ENCODE peak calls at places on chromosomes 11 and 22, in four cellular contexts. C is thoracic aorta; B is iris pigment epithelial cell; F is stimulated activated CD4-positive, alpha-beta T cell treated with anti-CD3 and anti-CD28 coated beads, Interleukin-1b, Interleukin-23, amount 100 ng/mL, for 1 hour. E is an unnamed sample.
A peak's percentile ranks its signal among the peaks of the same experiment; 100 is the strongest.

GRCh38 chr11:77322926-77323590 is 21.6 kb upstream of the GDPD4 start:
- DNase-seq in C (no peak), F (no peak), B (peak; percentile 24), E (peak; percentile 22)

GRCh38 chr22:47547239-47547661 is 784.8 kb downstream of the TBC1D22A start:
- DNase-seq in F (no peak), B (no peak), C (no peak), E (no peak)

GRCh38 chr11:113296447-113297205 is 17.8 kb upstream of the TTC12 start:
- DNase-seq in F (no peak), B (no peak), C (no peak), E (no peak)

GRCh38 chr11:129992161-129992944 is 10.3 kb downstream of the PRDM10 start:
- DNase-seq in C (no peak), B (peak; percentile 60), F (peak; percentile 8), E (peak; percentile 31)

GRCh38 chr11:28384418-28384817 is 276.2 kb downstream of the METTL15 start:
- DNase-seq in C (no peak), B (peak; percentile 99), F (no peak), E (peak; percentile 95)

GRCh38 chr11:119763071-119763715 is 34.2 kb upstream of the NECTIN1 start:
- DNase-seq in C (no peak), F (no peak), B (no peak), E (no peak)

GRCh38 chr11:121933694-121934093 is 182.3 kb downstream of the BLID start:
- DNase-seq in B (peak; percentile 38), F (no peak), C (no peak), E (peak; percentile 32)

GRCh38 chr22:21632237-21632895 is at the start of gene CCDC116:
- DNase-seq in B (no peak), C (no peak), F (no peak), E (no peak)

GRCh38 chr11:120259241-120259640 is 19.3 kb downstream of the POU2F3 start:
- DNase-seq in B (no peak), C (no peak), F (no peak), E (no peak)

GRCh38 chr11:61533401-61533800 is 24.9 kb downstream of the LRRC10B start:
- DNase-seq in B (no peak), C (no peak), F (no peak), E (no peak)

GRCh38 chr11:43895601-43896000 is 15.0 kb downstream of the ALKBH3 start:
- DNase-seq in B (no peak), C (no peak), F (no peak), E (peak; percentile 11)

GRCh38 chr11:126992804-126993111 is 7.8 kb downstream of the KIRREL3 start:
- DNase-seq in C (no peak), B (peak; percentile 36), F (no peak), E (peak; percentile 77)

GRCh38 chr11:114089748-114090147 is 30.2 kb downstream of the ZBTB16 start:
- DNase-seq in C (no peak), B (no peak), F (no peak), E (no peak)

GRCh38 chr22:44576311-44577260 is 78.6 kb upstream of the RTL6 start:
- DNase-seq in C (no peak), F (no peak), B (no peak), E (no peak)

GRCh38 chr11:2945757-2946287 is 16.6 kb upstream of the PHLDA2 start:
- DNase-seq in F (no peak), B (no peak), C (no peak), E (no peak)

GRCh38 chr22:36463783-36464184 is 17.7 kb downstream of the TXN2 start:
- DNase-seq in C (no peak), F (no peak), B (no peak), E (no peak)

GRCh38 chr11:121661796-121662508 is 209.2 kb upstream of the SORL1-AS1 start:
- DNase-seq in F (no peak), C (no peak), B (peak; percentile 81), E (peak; percentile 92)

GRCh38 chr11:748007-748359 is 719 bp downstream of the TALDO1 start:
- DNase-seq in B (peak; percentile 45), C (no peak), F (no peak), E (peak; percentile 22)

GRCh38 chr22:35631597-35631996 is 14.5 kb upstream of the MB start:
- DNase-seq in F (no peak), C (no peak), B (peak; percentile 36), E (no peak)

GRCh38 chr22:48761546-48761945 is 1066.1 kb downstream of the BRD1 start:
- DNase-seq in C (no peak), F (no peak), B (no peak), E (no peak)

GRCh38 chr22:25098445-25099081 is 101.1 kb upstream of the CRYBB3 start:
- DNase-seq in C (no peak), F (no peak), B (no peak), E (no peak)

E was measured in fibroblast of the aortic adventitia.